ENCODE peak calls at places on chromosomes 13 and 19, in eight cellular contexts. P is HCT116, C is thoracic aorta, S is heart right ventricle, E is tibial nerve, Y is GM23338, O is uterus, N is neural progenitor cell. M is an unnamed sample. For H3K4me1, the result is how much of the 10 kb centered on the place peaks cover.

GRCh38 chr13:96053003-96053703 is at the start of gene UGGT2:
- DNase-seq in C (peak), P (peak), N (peak), E (peak), Y (peak), O (peak), S (peak), M (peak)

GRCh38 chr19:23260956-23261355 is 10.8 kb upstream of the ZNF724 start:
- DNase-seq in P (no peak), C (no peak), Y (no peak), E (no peak), S (no peak), O (no peak), N (no peak), M (no peak)

GRCh38 chr13:21060827-21061076 is 634 bp downstream of the LATS2 start:
- DNase-seq in N (no peak), Y (peak), S (peak), E (no peak), C (no peak), P (no peak), O (peak), M (no peak)

GRCh38 chr19:12952488-12953455 is 4.3 kb downstream of the GADD45GIP1 start:
- DNase-seq in P (no peak), N (no peak), S (no peak), O (no peak), Y (no peak), E (no peak), C (peak), M (no peak)

GRCh38 chr19:10419646-10420443 is 493 bp upstream of the PDE4A start:
- DNase-seq in E (no peak), O (no peak), S (no peak), C (no peak), Y (peak), P (peak), N (peak), M (peak)

GRCh38 chr19:38385804-38386257 is 2.0 kb downstream of the GGN start:
- DNase-seq in Y (peak), O (no peak), S (no peak), E (no peak), P (no peak), N (peak), C (no peak), M (no peak)

GRCh38 chr19:50492303-50493052 is 15.8 kb upstream of the GARIN5A start:
- DNase-seq in S (no peak), N (peak), Y (no peak), C (no peak), P (no peak), O (no peak), E (no peak), M (peak)

GRCh38 chr13:35347679-35348205 is 128.7 kb downstream of the MAB21L1 start:
- DNase-seq in Y (peak), E (no peak), N (peak), C (no peak), O (no peak), P (no peak), S (no peak), M (no peak)

GRCh38 chr19:2578911-2579677 is 103.2 kb downstream of the GADD45B start:
- DNase-seq in P (peak), Y (peak), O (peak), S (peak), E (peak), C (peak), N (peak), M (peak)

GRCh38 chr19:43332058-43332922 is 21.2 kb upstream of the CD177 start:
- DNase-seq in Y (peak), E (no peak), S (no peak), P (no peak), C (no peak), O (no peak), N (no peak), M (no peak)

GRCh38 chr19:32223595-32224370 is 121.6 kb upstream of the ZNF507 start:
- DNase-seq in C (no peak), O (no peak), E (no peak), Y (peak), P (no peak), N (peak), S (no peak), M (no peak)

GRCh38 chr19:5826531-5827341 is 12.8 kb downstream of the FUT6 start:
- DNase-seq in Y (peak), C (no peak), S (peak), E (no peak), P (peak), N (peak), O (no peak), M (peak)

GRCh38 chr13:90690458-90691063 is 656.9 kb upstream of the MIR17HG start:
- DNase-seq in N (no peak), O (no peak), E (no peak), S (no peak), C (no peak), Y (no peak), P (no peak), M (no peak)

GRCh38 chr19:46691104-46691503 is 25.8 kb downstream of the PRKD2 start:
- DNase-seq in S (no peak), Y (no peak), C (no peak), O (no peak), P (no peak), E (no peak), N (no peak), M (no peak)

GRCh38 chr19:16069813-16070365 is 6.4 kb upstream of the TPM4 start:
- DNase-seq in E (no peak), O (no peak), C (no peak), Y (no peak), N (no peak), S (no peak), P (no peak), M (no peak)

GRCh38 chr19:31501427-31502195 is 152.4 kb upstream of the TSHZ3 start:
- DNase-seq in E (no peak), Y (no peak), O (no peak), C (no peak), N (no peak), S (no peak), P (no peak), M (no peak)

GRCh38 chr19:35557539-35558399 is 5.7 kb downstream of the ATP4A start:
- DNase-seq in Y (peak), S (peak), P (peak), O (no peak), N (peak), E (no peak), C (no peak), M (peak)

GRCh38 chr19:46602392-46603194 is 1.5 kb downstream of the CALM3 start:
- DNase-seq in O (no peak), E (no peak), P (no peak), S (no peak), N (no peak), Y (peak), C (no peak), M (no peak)

GRCh38 chr19:9842834-9843625 is 7.9 kb downstream of the PIN1 start:
- DNase-seq in S (peak), O (no peak), N (no peak), C (no peak), P (no peak), Y (no peak), E (no peak), M (no peak)

GRCh38 chr19:21835810-21836444 is at the start of gene ZNF43:
- DNase-seq in Y (peak), P (no peak), S (peak), E (peak), C (peak), O (peak), N (peak), M (peak)

GRCh38 chr13:106534844-106535551 is 464 bp downstream of the EFNB2 start:
- DNase-seq in S (peak), C (no peak), N (no peak), O (no peak), P (no peak), E (no peak), Y (peak), M (peak)

GRCh38 chr13:109387438-109387837 is 398.9 kb downstream of the IRS2 start:
- DNase-seq in C (no peak), O (no peak), S (no peak), N (no peak), P (no peak), E (no peak), Y (no peak), M (no peak)

GRCh38 chr13:20968745-20969144 is 66.2 kb upstream of the XPO4 start:
- DNase-seq in S (no peak), N (no peak), E (no peak), P (no peak), O (no peak), Y (no peak), C (no peak), M (no peak)

GRCh38 chr13:94761407-94761806 is 49.1 kb upstream of the SOX21 start:
- DNase-seq in N (peak), S (no peak), P (no peak), O (no peak), E (no peak), C (no peak), Y (peak), M (no peak)

GRCh38 chr19:33796164-33797100 is at the start of gene KCTD15:
- DNase-seq in E (no peak), S (peak), N (peak), P (no peak), C (no peak), O (peak), Y (peak), M (peak)

GRCh38 chr19:43330726-43331434 is 22.6 kb upstream of the CD177 start:
- DNase-seq in N (no peak), E (no peak), P (no peak), S (no peak), O (no peak), C (no peak), Y (no peak), M (no peak)

GRCh38 chr13:71861769-71862168 is 5.2 kb downstream of the DACH1 start:
- DNase-seq in O (no peak), C (no peak), E (no peak), S (no peak), Y (no peak), N (no peak), P (no peak), M (no peak)

GRCh38 chr19:32914879-32915278 is 45.3 kb upstream of the SLC7A9 start:
- DNase-seq in P (no peak), Y (no peak), S (no peak), C (no peak), N (no peak), E (no peak), O (no peak), M (no peak)

GRCh38 chr19:44792286-44792685 is 14.6 kb downstream of the CBLC start:
- DNase-seq in S (no peak), Y (no peak), P (no peak), C (no peak), N (no peak), O (no peak), E (no peak), M (no peak)

GRCh38 chr13:101535192-101535746 is 82.8 kb downstream of the ITGBL1 start:
- DNase-seq in S (no peak), O (no peak), E (no peak), Y (no peak), C (no peak), N (no peak), P (no peak), M (no peak)

GRCh38 chr13:65555973-65556372 is 1674.2 kb downstream of the PCDH9 start:
- DNase-seq in E (no peak), S (no peak), C (no peak), O (no peak), N (no peak), P (no peak), Y (no peak), M (peak)

GRCh38 chr13:99926014-99926731 is 45.4 kb downstream of the ZIC5 start:
- DNase-seq in N (no peak), P (peak), S (no peak), E (no peak), Y (no peak), C (no peak), O (no peak), M (no peak)

GRCh38 chr19:17326595-17326966 is 8.1 kb downstream of the ANO8 start:
- DNase-seq in S (no peak), N (peak), O (no peak), P (no peak), C (no peak), E (no peak), Y (peak), M (no peak)

GRCh38 chr19:8640402-8641004 is 10.1 kb downstream of the NFILZ start:
- DNase-seq in O (peak), P (no peak), Y (no peak), N (no peak), E (no peak), C (no peak), S (peak), M (no peak)

GRCh38 chr13:85632526-85633215 is 166.5 kb downstream of the SLITRK6 start:
- DNase-seq in P (no peak), S (no peak), O (no peak), E (no peak), N (no peak), Y (no peak), C (no peak), M (no peak)

GRCh38 chr13:29562762-29563161 is 32.7 kb downstream of the SLC7A1 start:
- DNase-seq in O (no peak), Y (no peak), C (no peak), E (no peak), P (no peak), N (no peak), S (no peak), M (peak)

GRCh38 chr13:111247552-111247951 is 72.9 kb upstream of the TEX29 start:
- DNase-seq in N (no peak), Y (no peak), C (no peak), P (no peak), O (no peak), E (no peak), S (no peak), M (no peak)

GRCh38 chr13:31951215-31951678 is 80.3 kb upstream of the FRY start:
- DNase-seq in P (no peak), S (peak), C (no peak), O (no peak), Y (no peak), N (no peak), E (peak), M (no peak)

GRCh38 chr19:53808710-53809125 is 15.4 kb downstream of the NLRP12 start:
- DNase-seq in E (no peak), S (no peak), O (no peak), P (peak), C (no peak), Y (peak), N (peak), M (peak)
- TF ChIP-seq CTCF in E (no peak), S (peak), O (no peak), P (peak), C (no peak), Y (peak), N (peak), M (peak)

GRCh38 chr13:48241651-48242050 is 8.6 kb downstream of the ITM2B start:
- DNase-seq in P (no peak), N (no peak), S (no peak), Y (no peak), C (no peak), O (no peak), E (no peak), M (no peak)
- H3K4me1 ChIP-seq in P (under half), N (under half), S (half or more), Y (under half), C (half or more), O (under half), E (half or more), M (under half)

DNA sequence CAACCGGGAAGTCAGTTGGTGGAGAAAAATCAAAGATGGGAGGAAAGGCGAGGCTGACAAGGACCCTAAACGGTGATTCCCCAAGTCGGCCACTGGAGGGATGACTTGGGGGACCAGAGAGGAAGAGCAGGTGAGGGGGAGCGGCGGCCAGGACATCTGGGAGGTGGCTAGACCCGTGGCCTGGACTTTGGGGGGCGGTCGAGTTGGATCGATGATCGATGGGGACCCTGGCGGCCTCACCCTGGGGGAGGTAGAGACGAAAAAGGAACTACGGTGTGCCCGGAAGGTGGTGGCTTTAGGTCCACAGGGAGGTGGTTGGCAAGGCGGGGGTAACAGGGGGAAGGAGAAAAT is 7.6 kb upstream of the CIRBP start:
- DNase-seq in S (no peak), E (no peak), P (no peak), Y (peak), C (no peak), N (peak), O (no peak), M (peak)
- H3K27ac ChIP-seq in S (peak), E (peak), P (peak), Y (peak), C (peak), N (no peak), O (peak), M (peak)

DNA sequence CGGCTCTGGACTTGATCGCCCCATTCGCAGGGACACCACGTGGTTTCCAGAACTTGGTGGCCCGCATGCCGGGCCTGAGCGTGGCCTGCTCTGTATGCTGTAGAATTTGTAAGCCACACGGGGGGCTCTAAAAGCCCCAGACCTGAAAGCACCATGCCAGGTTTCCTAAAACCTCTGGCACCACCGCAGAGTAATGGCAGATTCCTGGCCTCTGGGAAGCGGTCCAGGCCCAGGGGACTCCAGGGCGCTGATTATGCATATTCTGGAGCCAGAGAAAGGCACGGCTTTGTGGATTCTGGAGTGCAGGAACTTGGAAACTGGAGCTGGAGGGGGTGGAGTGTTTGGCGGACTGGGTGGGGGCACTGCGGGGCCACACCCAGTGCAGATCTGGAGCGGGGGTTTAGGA is 3.7 kb downstream of the FTL start:
- DNase-seq in C (no peak), S (no peak), E (no peak), N (no peak), O (no peak), Y (no peak), P (no peak), M (no peak)
- TF ChIP-seq CTCF in C (no peak), S (no peak), E (no peak), N (no peak), O (no peak), Y (no peak), P (no peak), M (no peak)

M was measured in A673.